ENCODE peak calls at places on chromosomes 6 and 20, in seven cellular contexts. One of them, this sample, is unnamed.

GRCh38 chr6:44399991-44400390 is 12.5 kb downstream of the CDC5L start:
- DNase-seq in right atrium auricular region: no peak
- DNase-seq in body of pancreas: no peak
- DNase-seq in IMR-90: no peak
- DNase-seq in stomach: no peak
- DNase-seq in heart left ventricle: no peak
- DNase-seq in vagina: no peak
- DNase-seq in this sample: no peak

GRCh38 chr20:59248031-59248684 is 52.3 kb upstream of the EDN3 start:
- DNase-seq in right atrium auricular region: no peak
- DNase-seq in body of pancreas: no peak
- DNase-seq in IMR-90: no peak
- DNase-seq in stomach: no peak
- DNase-seq in heart left ventricle: no peak
- DNase-seq in vagina: no peak
- DNase-seq in this sample: no peak

GRCh38 chr6:3139090-3139903 is 18.0 kb downstream of the TUBB2A start:
- DNase-seq in right atrium auricular region: peak
- DNase-seq in body of pancreas: peak
- DNase-seq in IMR-90: peak
- DNase-seq in stomach: peak
- DNase-seq in heart left ventricle: peak
- DNase-seq in vagina: no peak
- DNase-seq in this sample: no peak

GRCh38 chr6:101582786-101583185 is 189.3 kb downstream of the GRIK2 start:
- DNase-seq in right atrium auricular region: no peak
- DNase-seq in body of pancreas: no peak
- DNase-seq in IMR-90: no peak
- DNase-seq in stomach: no peak
- DNase-seq in heart left ventricle: no peak
- DNase-seq in vagina: no peak
- DNase-seq in this sample: no peak

GRCh38 chr6:105015482-105015881 is 58.6 kb downstream of the LIN28B start:
- DNase-seq in right atrium auricular region: no peak
- DNase-seq in body of pancreas: no peak
- DNase-seq in IMR-90: peak
- DNase-seq in stomach: no peak
- DNase-seq in heart left ventricle: no peak
- DNase-seq in vagina: no peak
- DNase-seq in this sample: no peak

GRCh38 chr6:47200536-47201334 is 109.0 kb downstream of the TNFRSF21 start:
- DNase-seq in right atrium auricular region: no peak
- DNase-seq in body of pancreas: no peak
- DNase-seq in IMR-90: no peak
- DNase-seq in stomach: no peak
- DNase-seq in heart left ventricle: no peak
- DNase-seq in vagina: no peak
- DNase-seq in this sample: no peak

GRCh38 chr6:142696123-142696522 is 248.9 kb downstream of the HIVEP2 start:
- DNase-seq in right atrium auricular region: no peak
- DNase-seq in body of pancreas: no peak
- DNase-seq in IMR-90: no peak
- DNase-seq in stomach: no peak
- DNase-seq in heart left ventricle: no peak
- DNase-seq in vagina: no peak
- DNase-seq in this sample: no peak

GRCh38 chr20:23666698-23667097 is 22.1 kb downstream of the CST4 start:
- DNase-seq in right atrium auricular region: peak
- DNase-seq in body of pancreas: no peak
- DNase-seq in IMR-90: no peak
- DNase-seq in stomach: no peak
- DNase-seq in heart left ventricle: peak
- DNase-seq in vagina: no peak
- DNase-seq in this sample: no peak

GRCh38 chr6:34717466-34717865 is 20.9 kb upstream of the ILRUN start:
- DNase-seq in right atrium auricular region: no peak
- DNase-seq in body of pancreas: no peak
- DNase-seq in IMR-90: no peak
- DNase-seq in stomach: no peak
- DNase-seq in heart left ventricle: no peak
- DNase-seq in vagina: no peak
- DNase-seq in this sample: no peak

DNA sequence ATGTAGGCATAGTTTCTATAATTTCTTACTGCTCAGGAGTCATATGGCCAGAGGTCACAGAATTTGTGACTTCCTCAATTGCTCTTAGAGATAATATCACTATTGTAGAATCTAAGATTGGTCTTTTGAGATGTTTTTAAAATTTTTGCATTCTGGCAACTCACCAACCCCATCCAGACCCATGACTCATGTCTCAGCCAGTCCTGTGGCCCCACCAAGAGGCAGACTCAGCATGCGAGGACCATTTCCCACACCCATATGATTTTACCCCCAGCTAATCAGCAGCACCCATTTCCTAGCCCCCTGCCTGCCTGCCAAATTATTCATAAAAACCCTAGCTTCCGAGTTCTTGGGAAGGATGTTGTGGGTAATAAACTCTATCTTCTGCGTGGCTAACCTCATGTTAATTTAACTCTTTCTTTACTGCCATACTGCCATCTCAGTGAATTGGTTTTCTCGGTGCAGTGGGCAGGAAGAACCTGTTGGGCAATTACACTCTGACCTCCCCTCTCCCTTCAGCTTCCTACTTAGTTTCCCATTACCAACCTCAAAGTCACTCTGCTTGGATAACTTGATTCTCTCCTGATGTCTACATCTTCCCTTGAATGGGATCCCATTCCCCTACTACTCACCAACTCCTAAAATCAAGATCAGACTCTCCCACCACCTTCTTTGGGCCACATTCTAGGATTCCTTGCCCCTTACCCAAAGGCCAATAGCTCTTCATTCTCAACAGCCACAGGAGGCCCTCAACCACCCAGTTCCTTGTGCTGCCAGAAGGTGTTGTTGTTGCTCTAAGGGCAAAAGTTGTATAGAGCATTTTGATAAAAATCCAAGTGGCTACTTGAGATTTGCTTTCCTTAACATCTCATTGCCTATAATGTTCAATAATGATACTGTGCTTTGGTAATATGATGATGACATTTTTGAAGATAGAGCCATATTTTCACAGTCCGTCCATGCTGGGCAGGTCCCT is 16.2 kb upstream of the IYD start:
- DNase-seq in right atrium auricular region: no peak
- DNase-seq in body of pancreas: no peak
- DNase-seq in IMR-90: peak
- DNase-seq in stomach: no peak
- DNase-seq in heart left ventricle: no peak
- DNase-seq in vagina: no peak
- DNase-seq in this sample: no peak
- TF ChIP-seq CTCF in right atrium auricular region: no peak
- TF ChIP-seq CTCF in body of pancreas: no peak
- TF ChIP-seq CTCF in IMR-90: no peak
- TF ChIP-seq CTCF in stomach: no peak
- TF ChIP-seq CTCF in heart left ventricle: no peak
- TF ChIP-seq CTCF in vagina: no peak
- TF ChIP-seq CTCF in this sample: no peak

DNA sequence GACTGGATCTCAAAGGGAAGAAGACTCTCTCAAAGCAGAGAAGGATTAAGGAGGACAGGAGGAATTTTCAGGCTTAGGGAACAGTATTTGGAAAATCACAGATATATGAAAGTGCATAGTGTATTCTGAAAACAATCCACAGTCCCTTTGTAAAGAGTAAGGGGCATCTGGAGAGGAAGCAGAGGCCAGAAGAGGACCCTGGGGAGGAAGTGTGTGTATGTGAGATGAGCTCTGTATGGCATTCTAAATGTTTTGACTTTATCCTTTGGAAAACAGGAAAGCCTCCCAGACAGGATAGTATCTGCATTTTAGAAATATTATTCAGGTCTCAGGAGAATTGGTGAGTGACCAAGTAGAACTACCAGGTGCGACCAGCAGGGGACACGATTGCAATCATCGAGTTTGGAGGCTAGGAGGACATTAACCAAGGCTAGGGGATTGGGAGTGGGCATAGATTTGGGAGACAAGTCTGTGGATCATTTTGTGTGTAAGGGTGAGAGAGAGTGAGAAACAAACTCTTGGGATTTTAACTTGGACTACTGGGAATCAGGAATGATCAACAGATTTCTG is 38.3 kb upstream of the FAM184A start:
- DNase-seq in right atrium auricular region: no peak
- DNase-seq in body of pancreas: no peak
- DNase-seq in IMR-90: no peak
- DNase-seq in stomach: no peak
- DNase-seq in heart left ventricle: no peak
- DNase-seq in vagina: no peak
- DNase-seq in this sample: no peak
- TF ChIP-seq CTCF in right atrium auricular region: no peak
- TF ChIP-seq CTCF in body of pancreas: peak
- TF ChIP-seq CTCF in IMR-90: no peak
- TF ChIP-seq CTCF in stomach: no peak
- TF ChIP-seq CTCF in heart left ventricle: peak
- TF ChIP-seq CTCF in vagina: no peak
- TF ChIP-seq CTCF in this sample: no peak

DNA sequence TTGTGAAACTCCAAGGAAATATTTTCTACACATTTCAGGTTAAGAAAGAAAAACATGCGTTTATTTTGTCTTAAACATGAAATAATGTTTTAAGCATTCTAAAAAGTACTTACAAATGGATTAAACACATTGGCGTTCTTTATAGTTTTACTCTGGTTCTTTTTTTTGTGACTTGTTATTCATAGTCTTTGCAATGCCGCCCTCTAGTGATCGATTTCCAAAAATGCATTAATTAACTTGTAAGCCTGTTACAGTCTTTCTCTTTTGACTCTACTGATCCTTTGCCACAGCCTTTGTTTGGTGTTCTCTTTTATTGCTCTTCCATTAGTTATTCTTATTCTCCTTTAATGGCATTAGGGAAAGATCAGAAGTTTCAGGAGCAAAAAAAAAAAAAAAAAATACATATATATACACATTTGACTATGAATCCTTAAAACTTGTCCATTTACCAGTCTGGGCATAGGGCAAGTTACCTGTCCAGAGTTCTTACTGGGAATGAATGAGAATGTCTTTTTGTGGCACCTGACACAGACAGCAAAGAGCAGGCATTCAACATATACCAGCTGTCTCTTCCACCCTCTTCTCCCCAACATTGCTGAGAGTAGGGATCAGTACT is 59.9 kb downstream of the MACROD2 start:
- DNase-seq in right atrium auricular region: no peak
- DNase-seq in body of pancreas: no peak
- DNase-seq in IMR-90: peak
- DNase-seq in stomach: no peak
- DNase-seq in heart left ventricle: no peak
- DNase-seq in vagina: no peak
- DNase-seq in this sample: peak
- TF ChIP-seq CTCF in right atrium auricular region: peak
- TF ChIP-seq CTCF in body of pancreas: peak
- TF ChIP-seq CTCF in IMR-90: peak
- TF ChIP-seq CTCF in stomach: no peak
- TF ChIP-seq CTCF in heart left ventricle: peak
- TF ChIP-seq CTCF in vagina: peak
- TF ChIP-seq CTCF in this sample: no peak

GRCh38 chr20:7029005-7029404 is 261.5 kb downstream of the BMP2 start:
- DNase-seq in right atrium auricular region: no peak
- DNase-seq in body of pancreas: no peak
- DNase-seq in IMR-90: no peak
- DNase-seq in stomach: no peak
- DNase-seq in heart left ventricle: no peak
- DNase-seq in vagina: no peak
- DNase-seq in this sample: no peak

GRCh38 chr20:7025635-7026034 is 258.1 kb downstream of the BMP2 start:
- DNase-seq in right atrium auricular region: no peak
- DNase-seq in body of pancreas: no peak
- DNase-seq in IMR-90: no peak
- DNase-seq in stomach: no peak
- DNase-seq in heart left ventricle: no peak
- DNase-seq in vagina: no peak
- DNase-seq in this sample: no peak

GRCh38 chr20:7031222-7031621 is 263.7 kb downstream of the BMP2 start:
- DNase-seq in right atrium auricular region: no peak
- DNase-seq in body of pancreas: no peak
- DNase-seq in IMR-90: no peak
- DNase-seq in stomach: no peak
- DNase-seq in heart left ventricle: no peak
- DNase-seq in vagina: no peak
- DNase-seq in this sample: no peak
- TF ChIP-seq CTCF in right atrium auricular region: no peak
- TF ChIP-seq CTCF in body of pancreas: peak
- TF ChIP-seq CTCF in IMR-90: no peak
- TF ChIP-seq CTCF in stomach: no peak
- TF ChIP-seq CTCF in heart left ventricle: no peak
- TF ChIP-seq CTCF in vagina: no peak
- TF ChIP-seq CTCF in this sample: no peak

GRCh38 chr6:22248513-22249308 is 48.1 kb downstream of the PRL start:
- DNase-seq in right atrium auricular region: no peak
- DNase-seq in body of pancreas: no peak
- DNase-seq in IMR-90: peak
- DNase-seq in stomach: no peak
- DNase-seq in heart left ventricle: no peak
- DNase-seq in vagina: no peak
- DNase-seq in this sample: peak
- TF ChIP-seq CTCF in right atrium auricular region: no peak
- TF ChIP-seq CTCF in body of pancreas: no peak
- TF ChIP-seq CTCF in IMR-90: no peak
- TF ChIP-seq CTCF in stomach: no peak
- TF ChIP-seq CTCF in heart left ventricle: no peak
- TF ChIP-seq CTCF in vagina: no peak
- TF ChIP-seq CTCF in this sample: no peak

DNA sequence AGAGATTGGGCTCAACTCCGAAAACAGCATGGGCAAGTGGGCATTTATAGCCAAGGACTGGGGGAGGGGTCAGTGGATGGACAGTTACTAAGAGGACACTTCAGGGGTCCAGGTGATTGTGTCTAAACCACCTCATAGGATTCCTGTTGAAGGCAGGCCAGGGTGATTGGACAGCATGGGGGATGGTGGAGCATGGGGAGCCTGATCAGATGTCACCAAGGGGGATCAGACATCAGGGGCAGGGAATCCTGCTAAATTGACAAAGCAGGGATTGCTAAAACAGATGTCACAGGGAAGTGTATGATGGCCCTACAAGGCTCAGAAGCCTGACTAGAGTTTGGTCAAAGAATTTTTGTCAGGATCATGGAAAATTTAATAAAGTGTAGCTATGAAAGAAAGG is 2.4 kb upstream of the PYGB start:
- DNase-seq in right atrium auricular region: no peak
- DNase-seq in body of pancreas: no peak
- DNase-seq in IMR-90: no peak
- DNase-seq in stomach: no peak
- DNase-seq in heart left ventricle: no peak
- DNase-seq in vagina: no peak
- DNase-seq in this sample: no peak
- TF ChIP-seq CTCF in right atrium auricular region: no peak
- TF ChIP-seq CTCF in body of pancreas: no peak
- TF ChIP-seq CTCF in IMR-90: no peak
- TF ChIP-seq CTCF in stomach: no peak
- TF ChIP-seq CTCF in heart left ventricle: no peak
- TF ChIP-seq CTCF in vagina: no peak
- TF ChIP-seq CTCF in this sample: no peak

DNA sequence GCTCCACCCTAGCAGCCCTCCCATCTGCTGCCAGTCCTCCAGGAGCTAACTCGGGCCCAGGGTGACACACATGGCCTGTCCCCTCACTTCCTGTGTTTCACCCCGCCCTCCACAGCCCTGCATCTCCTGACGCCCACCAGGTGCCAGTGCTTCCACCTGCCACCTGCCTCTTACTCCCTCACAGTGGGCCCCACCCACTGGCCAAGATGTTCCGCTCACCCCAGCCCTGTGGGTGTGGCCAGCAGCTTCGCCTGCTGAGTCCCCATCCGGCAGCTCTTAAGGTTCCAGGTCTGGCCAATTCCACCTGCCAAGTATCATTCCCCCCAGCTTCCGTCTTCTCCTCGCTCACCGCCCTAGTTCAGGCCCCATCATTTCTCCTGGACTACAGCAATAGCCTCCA is 184.1 kb downstream of the MBOAT1 start:
- DNase-seq in right atrium auricular region: no peak
- DNase-seq in body of pancreas: no peak
- DNase-seq in IMR-90: no peak
- DNase-seq in stomach: no peak
- DNase-seq in heart left ventricle: no peak
- DNase-seq in vagina: no peak
- DNase-seq in this sample: no peak
- TF ChIP-seq CTCF in right atrium auricular region: no peak
- TF ChIP-seq CTCF in body of pancreas: no peak
- TF ChIP-seq CTCF in IMR-90: no peak
- TF ChIP-seq CTCF in stomach: no peak
- TF ChIP-seq CTCF in heart left ventricle: no peak
- TF ChIP-seq CTCF in vagina: no peak
- TF ChIP-seq CTCF in this sample: no peak

This sample was measured in Calu3.